ENCODE peak calls at places on chromosomes 11 and 22, in six cellular contexts. One of them, this sample, is unnamed.
A peak's percentile ranks its signal among the peaks of the same experiment; 100 is the strongest.

GRCh38 chr11:63595296-63595695 is 18.9 kb downstream of the PLAAT3 start:
- DNase-seq in ovary: no peak
- DNase-seq in GM23338: no peak
- DNase-seq in adrenal gland: no peak
- DNase-seq in AG04450: no peak
- DNase-seq in breast epithelium: no peak
- DNase-seq in this sample: no peak

GRCh38 chr22:29689872-29690213 is 30.0 kb upstream of the CABP7 start:
- DNase-seq in AG04450: peak; percentile 16
- DNase-seq in GM23338: peak; percentile 90
- DNase-seq in adrenal gland: peak; percentile 80
- DNase-seq in ovary: peak; percentile 62
- DNase-seq in breast epithelium: no peak
- DNase-seq in this sample: no peak

GRCh38 chr11:83819936-83820549 is 533.9 kb upstream of the CCDC90B start:
- DNase-seq in breast epithelium: no peak
- DNase-seq in GM23338: peak; percentile 58
- DNase-seq in adrenal gland: peak; percentile 18
- DNase-seq in ovary: no peak
- DNase-seq in AG04450: peak; percentile 52
- DNase-seq in this sample: no peak

GRCh38 chr11:35529971-35530495 is 4.6 kb upstream of the PAMR1 start:
- DNase-seq in GM23338: no peak
- DNase-seq in ovary: no peak
- DNase-seq in AG04450: peak; percentile 92
- DNase-seq in breast epithelium: no peak
- DNase-seq in adrenal gland: no peak
- DNase-seq in this sample: no peak

GRCh38 chr11:60942970-60943565 is 8.9 kb downstream of the SLC15A3 start:
- DNase-seq in GM23338: no peak
- DNase-seq in ovary: no peak
- DNase-seq in AG04450: no peak
- DNase-seq in breast epithelium: no peak
- DNase-seq in adrenal gland: no peak
- DNase-seq in this sample: no peak

GRCh38 chr11:40328890-40329617 is 1130.4 kb downstream of the LRRC4C start:
- DNase-seq in GM23338: no peak
- DNase-seq in breast epithelium: peak; percentile 59
- DNase-seq in AG04450: peak; percentile 100
- DNase-seq in ovary: no peak
- DNase-seq in adrenal gland: peak; percentile 17
- DNase-seq in this sample: no peak

GRCh38 chr22:38240734-38241252 is 32.0 kb downstream of the TMEM184B start:
- DNase-seq in breast epithelium: no peak
- DNase-seq in adrenal gland: peak; percentile 49
- DNase-seq in AG04450: peak; percentile 56
- DNase-seq in ovary: no peak
- DNase-seq in GM23338: peak; percentile 86
- DNase-seq in this sample: no peak

GRCh38 chr22:45608763-45609180 is 62.9 kb upstream of the ATXN10 start:
- DNase-seq in ovary: no peak
- DNase-seq in GM23338: no peak
- DNase-seq in adrenal gland: no peak
- DNase-seq in AG04450: no peak
- DNase-seq in breast epithelium: no peak
- DNase-seq in this sample: no peak

GRCh38 chr11:6391548-6392134 is 1.4 kb downstream of the SMPD1 start:
- DNase-seq in AG04450: no peak
- DNase-seq in adrenal gland: no peak
- DNase-seq in breast epithelium: no peak
- DNase-seq in GM23338: no peak
- DNase-seq in ovary: no peak
- DNase-seq in this sample: no peak

GRCh38 chr11:117327567-117328413 is at the start of gene CEP164:
- DNase-seq in GM23338: peak; percentile 98
- DNase-seq in ovary: peak; percentile 94
- DNase-seq in AG04450: peak; percentile 91
- DNase-seq in adrenal gland: peak; percentile 95
- DNase-seq in breast epithelium: peak; percentile 94
- DNase-seq in this sample: no peak

GRCh38 chr22:48585916-48586798 is 1241.5 kb downstream of the BRD1 start:
- DNase-seq in AG04450: no peak
- DNase-seq in adrenal gland: no peak
- DNase-seq in GM23338: no peak
- DNase-seq in breast epithelium: no peak
- DNase-seq in ovary: no peak
- DNase-seq in this sample: no peak

GRCh38 chr11:79371152-79371551 is 69.7 kb downstream of the TENM4 start:
- DNase-seq in AG04450: no peak
- DNase-seq in breast epithelium: no peak
- DNase-seq in adrenal gland: no peak
- DNase-seq in GM23338: peak; percentile 40
- DNase-seq in ovary: no peak
- DNase-seq in this sample: no peak

GRCh38 chr11:11011617-11012016 is 153.8 kb upstream of the ZBED5 start:
- DNase-seq in GM23338: no peak
- DNase-seq in breast epithelium: no peak
- DNase-seq in AG04450: no peak
- DNase-seq in adrenal gland: no peak
- DNase-seq in ovary: no peak
- DNase-seq in this sample: no peak

GRCh38 chr11:112016088-112016764 is 9.0 kb upstream of the DLAT start:
- DNase-seq in adrenal gland: no peak
- DNase-seq in breast epithelium: no peak
- DNase-seq in GM23338: no peak
- DNase-seq in AG04450: no peak
- DNase-seq in ovary: no peak
- DNase-seq in this sample: no peak

GRCh38 chr11:79807506-79807905 is 366.7 kb upstream of the TENM4 start:
- DNase-seq in ovary: no peak
- DNase-seq in AG04450: no peak
- DNase-seq in breast epithelium: no peak
- DNase-seq in GM23338: no peak
- DNase-seq in adrenal gland: no peak
- DNase-seq in this sample: no peak

GRCh38 chr22:20909543-20910303 is 7.5 kb upstream of the CRKL start:
- DNase-seq in adrenal gland: no peak
- DNase-seq in breast epithelium: no peak
- DNase-seq in GM23338: no peak
- DNase-seq in AG04450: no peak
- DNase-seq in ovary: no peak
- DNase-seq in this sample: no peak

GRCh38 chr11:61480936-61481335 is 27.6 kb upstream of the LRRC10B start:
- DNase-seq in breast epithelium: no peak
- DNase-seq in AG04450: no peak
- DNase-seq in adrenal gland: no peak
- DNase-seq in GM23338: peak; percentile 91
- DNase-seq in ovary: no peak
- DNase-seq in this sample: no peak

GRCh38 chr11:67347964-67348749 is 5.2 kb downstream of the POLD4 start:
- DNase-seq in AG04450: no peak
- DNase-seq in ovary: no peak
- DNase-seq in GM23338: no peak
- DNase-seq in breast epithelium: no peak
- DNase-seq in adrenal gland: no peak
- DNase-seq in this sample: no peak

GRCh38 chr11:67345949-67346819 is 7.2 kb downstream of the POLD4 start:
- DNase-seq in GM23338: peak; percentile 73
- DNase-seq in adrenal gland: no peak
- DNase-seq in breast epithelium: no peak
- DNase-seq in ovary: no peak
- DNase-seq in AG04450: no peak
- DNase-seq in this sample: no peak

GRCh38 chr11:67349036-67349435 is 4.3 kb downstream of the POLD4 start:
- DNase-seq in adrenal gland: no peak
- DNase-seq in breast epithelium: no peak
- DNase-seq in GM23338: no peak
- DNase-seq in ovary: no peak
- DNase-seq in AG04450: no peak
- DNase-seq in this sample: no peak

GRCh38 chr11:67344264-67344663 is 9.1 kb downstream of the POLD4 start:
- DNase-seq in AG04450: no peak
- DNase-seq in adrenal gland: no peak
- DNase-seq in GM23338: no peak
- DNase-seq in ovary: no peak
- DNase-seq in breast epithelium: no peak
- DNase-seq in this sample: no peak

GRCh38 chr11:67345247-67345948 is 7.9 kb downstream of the POLD4 start:
- DNase-seq in AG04450: no peak
- DNase-seq in GM23338: no peak
- DNase-seq in ovary: no peak
- DNase-seq in breast epithelium: no peak
- DNase-seq in adrenal gland: no peak
- DNase-seq in this sample: no peak
- H3K27ac ChIP-seq in AG04450: no peak overlapping the region
- H3K27ac ChIP-seq in GM23338: no peak overlapping the region
- H3K27ac ChIP-seq in ovary: no peak overlapping the region
- H3K27ac ChIP-seq in breast epithelium: peak overlapping the region; percentile 76
- H3K27ac ChIP-seq in adrenal gland: no peak overlapping the region
- H3K27ac ChIP-seq in this sample: peak overlapping the region; percentile 56

DNA sequence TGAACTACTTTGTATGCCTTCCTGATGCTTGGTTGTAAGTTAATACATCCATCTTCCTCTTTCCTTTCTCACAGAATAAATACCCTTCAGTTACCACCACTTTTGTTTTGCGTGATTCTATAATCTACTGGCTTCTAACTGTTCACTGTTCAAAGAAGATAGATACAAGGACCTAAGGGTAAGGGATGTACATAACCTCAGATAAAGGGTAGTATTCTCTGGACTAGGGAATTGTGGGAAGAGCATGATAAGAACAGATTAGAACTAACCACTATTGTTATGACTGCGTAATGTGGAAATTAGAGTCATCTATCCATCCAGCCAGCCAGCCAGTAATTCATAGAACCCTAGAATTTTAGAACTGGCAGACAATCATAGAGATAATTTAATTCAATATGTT is 36.4 kb downstream of the MAP6 start:
- DNase-seq in AG04450: no peak
- DNase-seq in breast epithelium: no peak
- DNase-seq in ovary: no peak
- DNase-seq in adrenal gland: no peak
- DNase-seq in GM23338: no peak
- DNase-seq in this sample: no peak
- H3K27ac ChIP-seq in AG04450: no peak overlapping the region
- H3K27ac ChIP-seq in breast epithelium: no peak overlapping the region
- H3K27ac ChIP-seq in ovary: no peak overlapping the region
- H3K27ac ChIP-seq in adrenal gland: no peak overlapping the region
- H3K27ac ChIP-seq in GM23338: no peak overlapping the region
- H3K27ac ChIP-seq in this sample: no peak overlapping the region

GRCh38 chr11:18699269-18699596 is 654 bp downstream of the TMEM86A start:
- DNase-seq in adrenal gland: no peak
- DNase-seq in breast epithelium: peak; percentile 52
- DNase-seq in AG04450: no peak
- DNase-seq in ovary: no peak
- DNase-seq in GM23338: no peak
- DNase-seq in this sample: no peak

GRCh38 chr11:18700375-18700774 is 1.8 kb downstream of the TMEM86A start:
- DNase-seq in breast epithelium: peak; percentile 53
- DNase-seq in AG04450: no peak
- DNase-seq in adrenal gland: no peak
- DNase-seq in GM23338: no peak
- DNase-seq in ovary: peak; percentile 46
- DNase-seq in this sample: no peak

GRCh38 chr11:18699848-18700261 is 1.3 kb downstream of the TMEM86A start:
- DNase-seq in breast epithelium: no peak
- DNase-seq in ovary: peak; percentile 70
- DNase-seq in AG04450: no peak
- DNase-seq in GM23338: no peak
- DNase-seq in adrenal gland: peak; percentile 40
- DNase-seq in this sample: no peak

GRCh38 chr11:18701614-18702216 is 3.1 kb downstream of the TMEM86A start:
- DNase-seq in AG04450: no peak
- DNase-seq in ovary: no peak
- DNase-seq in breast epithelium: peak; percentile 43
- DNase-seq in GM23338: no peak
- DNase-seq in adrenal gland: no peak
- DNase-seq in this sample: no peak

GRCh38 chr11:18700872-18701271 is 2.3 kb downstream of the TMEM86A start:
- DNase-seq in ovary: no peak
- DNase-seq in AG04450: no peak
- DNase-seq in GM23338: no peak
- DNase-seq in breast epithelium: peak; percentile 37
- DNase-seq in adrenal gland: no peak
- DNase-seq in this sample: no peak
- H3K27ac ChIP-seq in ovary: peak overlapping the region; percentile 100
- H3K27ac ChIP-seq in AG04450: no peak overlapping the region
- H3K27ac ChIP-seq in GM23338: no peak overlapping the region
- H3K27ac ChIP-seq in breast epithelium: peak overlapping the region; percentile 87
- H3K27ac ChIP-seq in adrenal gland: no peak overlapping the region
- H3K27ac ChIP-seq in this sample: peak overlapping the region; percentile 6

GRCh38 chr11:92357344-92357743 is 132.7 kb downstream of the FAT3 start:
- DNase-seq in ovary: no peak
- DNase-seq in adrenal gland: no peak
- DNase-seq in AG04450: no peak
- DNase-seq in GM23338: no peak
- DNase-seq in breast epithelium: no peak
- DNase-seq in this sample: no peak
- H3K27ac ChIP-seq in ovary: no peak overlapping the region
- H3K27ac ChIP-seq in adrenal gland: no peak overlapping the region
- H3K27ac ChIP-seq in AG04450: no peak overlapping the region
- H3K27ac ChIP-seq in GM23338: no peak overlapping the region
- H3K27ac ChIP-seq in breast epithelium: no peak overlapping the region
- H3K27ac ChIP-seq in this sample: no peak overlapping the region

GRCh38 chr11:93143186-93143585 is 54.6 kb downstream of the SLC36A4 start:
- DNase-seq in AG04450: no peak
- DNase-seq in GM23338: no peak
- DNase-seq in adrenal gland: no peak
- DNase-seq in breast epithelium: no peak
- DNase-seq in ovary: no peak
- DNase-seq in this sample: no peak

GRCh38 chr11:93145381-93145780 is 52.4 kb downstream of the SLC36A4 start:
- DNase-seq in AG04450: no peak
- DNase-seq in ovary: no peak
- DNase-seq in GM23338: no peak
- DNase-seq in breast epithelium: no peak
- DNase-seq in adrenal gland: no peak
- DNase-seq in this sample: no peak

GRCh38 chr11:93143800-93144199 is 54.0 kb downstream of the SLC36A4 start:
- DNase-seq in GM23338: no peak
- DNase-seq in AG04450: no peak
- DNase-seq in ovary: no peak
- DNase-seq in breast epithelium: no peak
- DNase-seq in adrenal gland: no peak
- DNase-seq in this sample: no peak
- H3K27ac ChIP-seq in GM23338: no peak overlapping the region
- H3K27ac ChIP-seq in AG04450: no peak overlapping the region
- H3K27ac ChIP-seq in ovary: no peak overlapping the region
- H3K27ac ChIP-seq in breast epithelium: no peak overlapping the region
- H3K27ac ChIP-seq in adrenal gland: no peak overlapping the region
- H3K27ac ChIP-seq in this sample: no peak overlapping the region